ENCODE peak calls at places on chromosomes 7 and 10, in six cellular contexts. One of them, this sample, is unnamed. For H3K27me3 and H3K36me3, the result is how much of the 10 kb centered on the place peaks cover.

GRCh38 chr7:82559203-82559805 is 115.7 kb upstream of the CACNA2D1 start:
- DNase-seq in pancreas: peak
- DNase-seq in stomach: peak
- DNase-seq in lower lobe of right lung: no peak
- DNase-seq in K562: no peak
- DNase-seq in PC-3: no peak
- DNase-seq in this sample: no peak

GRCh38 chr7:12827920-12828319 is 140.5 kb downstream of the ARL4A start:
- DNase-seq in stomach: no peak
- DNase-seq in pancreas: no peak
- DNase-seq in lower lobe of right lung: no peak
- DNase-seq in K562: no peak
- DNase-seq in PC-3: peak
- DNase-seq in this sample: no peak

GRCh38 chr7:117217121-117217520 is 105.7 kb downstream of the WNT2 start:
- DNase-seq in K562: no peak
- DNase-seq in pancreas: no peak
- DNase-seq in PC-3: no peak
- DNase-seq in stomach: no peak
- DNase-seq in lower lobe of right lung: no peak
- DNase-seq in this sample: no peak

GRCh38 chr10:18737841-18738240 is 78.6 kb downstream of the ARL5B start:
- DNase-seq in pancreas: no peak
- DNase-seq in lower lobe of right lung: no peak
- DNase-seq in K562: no peak
- DNase-seq in stomach: no peak
- DNase-seq in PC-3: peak
- DNase-seq in this sample: no peak

GRCh38 chr7:111788426-111788825 is 226.1 kb upstream of the IMMP2L start:
- DNase-seq in K562: no peak
- DNase-seq in PC-3: no peak
- DNase-seq in lower lobe of right lung: no peak
- DNase-seq in stomach: no peak
- DNase-seq in pancreas: no peak
- DNase-seq in this sample: no peak

GRCh38 chr10:11435621-11436020 is 175.8 kb downstream of the USP6NL start:
- DNase-seq in stomach: no peak
- DNase-seq in lower lobe of right lung: no peak
- DNase-seq in PC-3: no peak
- DNase-seq in pancreas: no peak
- DNase-seq in K562: no peak
- DNase-seq in this sample: no peak

GRCh38 chr7:78221961-78222751 is 423.6 kb downstream of the PHTF2 start:
- DNase-seq in pancreas: no peak
- DNase-seq in PC-3: no peak
- DNase-seq in K562: no peak
- DNase-seq in stomach: no peak
- DNase-seq in lower lobe of right lung: no peak
- DNase-seq in this sample: no peak

GRCh38 chr10:30861217-30861616 is 170.4 kb downstream of the ZNF438 start:
- DNase-seq in lower lobe of right lung: no peak
- DNase-seq in K562: no peak
- DNase-seq in pancreas: no peak
- DNase-seq in PC-3: no peak
- DNase-seq in stomach: no peak
- DNase-seq in this sample: no peak

GRCh38 chr10:96693431-96693830 is 26.9 kb downstream of the PIK3AP1 start:
- DNase-seq in PC-3: no peak
- DNase-seq in stomach: no peak
- DNase-seq in pancreas: no peak
- DNase-seq in lower lobe of right lung: no peak
- DNase-seq in K562: no peak
- DNase-seq in this sample: no peak

GRCh38 chr7:43905954-43906326 is 456 bp downstream of the URGCP start:
- DNase-seq in K562: no peak
- DNase-seq in PC-3: peak
- DNase-seq in stomach: peak
- DNase-seq in pancreas: peak
- DNase-seq in lower lobe of right lung: peak
- DNase-seq in this sample: peak

GRCh38 chr7:485188-486081 is 34.2 kb downstream of the PDGFA start:
- DNase-seq in K562: peak
- DNase-seq in pancreas: peak
- DNase-seq in lower lobe of right lung: peak
- DNase-seq in PC-3: peak
- DNase-seq in stomach: peak
- DNase-seq in this sample: no peak
- H3K27me3 ChIP-seq in K562: under half
- H3K27me3 ChIP-seq in pancreas: under half
- H3K27me3 ChIP-seq in lower lobe of right lung: under half
- H3K27me3 ChIP-seq in PC-3: under half
- H3K27me3 ChIP-seq in stomach: under half
- H3K27me3 ChIP-seq in this sample: under half

GRCh38 chr7:30626984-30627383 is 32.3 kb downstream of the GARS1 start:
- DNase-seq in pancreas: no peak
- DNase-seq in K562: no peak
- DNase-seq in stomach: no peak
- DNase-seq in PC-3: no peak
- DNase-seq in lower lobe of right lung: no peak
- DNase-seq in this sample: no peak
- H3K36me3 ChIP-seq in pancreas: under half
- H3K36me3 ChIP-seq in K562: half or more
- H3K36me3 ChIP-seq in stomach: half or more
- H3K36me3 ChIP-seq in PC-3: half or more
- H3K36me3 ChIP-seq in lower lobe of right lung: half or more
- H3K36me3 ChIP-seq in this sample: under half

GRCh38 chr10:97853006-97853405 is 3.4 kb downstream of the GOLGA7B start:
- DNase-seq in PC-3: no peak
- DNase-seq in stomach: no peak
- DNase-seq in pancreas: no peak
- DNase-seq in lower lobe of right lung: no peak
- DNase-seq in K562: no peak
- DNase-seq in this sample: no peak
- H3K27me3 ChIP-seq in PC-3: under half
- H3K27me3 ChIP-seq in stomach: under half
- H3K27me3 ChIP-seq in pancreas: under half
- H3K27me3 ChIP-seq in lower lobe of right lung: under half
- H3K27me3 ChIP-seq in K562: under half
- H3K27me3 ChIP-seq in this sample: under half

DNA sequence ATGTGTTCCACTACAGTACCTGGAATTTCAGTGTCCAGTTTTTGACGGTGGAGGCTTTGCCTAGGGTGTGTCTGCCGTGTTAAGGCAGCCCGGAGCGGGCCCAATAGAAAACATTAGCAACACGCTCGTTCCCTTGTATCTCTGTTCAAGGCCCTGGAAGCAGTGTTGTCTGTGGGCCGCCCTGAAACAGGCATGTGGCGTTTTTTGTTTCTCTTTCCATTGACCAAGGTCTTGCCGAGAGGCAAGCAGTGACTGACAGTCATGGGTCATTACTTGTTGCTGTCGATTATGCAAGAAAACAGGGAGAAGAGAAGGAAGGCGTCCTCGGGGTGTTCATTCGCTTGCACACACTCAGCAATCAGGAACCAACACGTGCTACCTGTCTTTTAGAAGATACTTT is 92.6 kb downstream of the EZH2 start:
- DNase-seq in stomach: no peak
- DNase-seq in pancreas: no peak
- DNase-seq in lower lobe of right lung: no peak
- DNase-seq in K562: no peak
- DNase-seq in PC-3: no peak
- DNase-seq in this sample: no peak
- H3K36me3 ChIP-seq in stomach: half or more
- H3K36me3 ChIP-seq in pancreas: half or more
- H3K36me3 ChIP-seq in lower lobe of right lung: half or more
- H3K36me3 ChIP-seq in K562: half or more
- H3K36me3 ChIP-seq in PC-3: half or more
- H3K36me3 ChIP-seq in this sample: under half

GRCh38 chr7:1706381-1706720 is 36.3 kb downstream of the ELFN1 start:
- DNase-seq in pancreas: no peak
- DNase-seq in K562: no peak
- DNase-seq in lower lobe of right lung: no peak
- DNase-seq in PC-3: no peak
- DNase-seq in stomach: peak
- DNase-seq in this sample: no peak
- H3K27me3 ChIP-seq in pancreas: under half
- H3K27me3 ChIP-seq in K562: under half
- H3K27me3 ChIP-seq in lower lobe of right lung: under half
- H3K27me3 ChIP-seq in PC-3: under half
- H3K27me3 ChIP-seq in stomach: under half
- H3K27me3 ChIP-seq in this sample: under half

GRCh38 chr10:29607576-29607975 is 27.2 kb downstream of the SVIL start:
- DNase-seq in K562: no peak
- DNase-seq in pancreas: no peak
- DNase-seq in PC-3: no peak
- DNase-seq in stomach: peak
- DNase-seq in lower lobe of right lung: no peak
- DNase-seq in this sample: no peak
- H3K36me3 ChIP-seq in K562: under half
- H3K36me3 ChIP-seq in pancreas: under half
- H3K36me3 ChIP-seq in PC-3: under half
- H3K36me3 ChIP-seq in stomach: under half
- H3K36me3 ChIP-seq in lower lobe of right lung: under half
- H3K36me3 ChIP-seq in this sample: under half

This sample was measured in Peyer's patch.